ENCODE peak calls at places on chromosomes 6 and 20, in seven cellular contexts. Z is NCI-H1092; N is T-cell; V is OCI-LY7; R is activated CD4-positive, alpha-beta T cell treated with anti-CD3 and anti-CD28 coated beads for 36 hours; G is heart left ventricle; C is LoVo. L is an unnamed sample.
A peak's percentile ranks its signal among the peaks of the same experiment; 100 is the strongest.

GRCh38 chr20:59783020-59784010 is 150.1 kb downstream of the SYCP2 start:
- DNase-seq in Z (peak; percentile 41), N (peak; percentile 5), V (peak; percentile 50), R (peak; percentile 71), G (peak; percentile 51), C (peak; percentile 43), L (peak; percentile 13)

GRCh38 chr6:166026586-166027126 is 141.0 kb downstream of the TBXT start:
- DNase-seq in Z (no peak), N (no peak), V (no peak), R (no peak), G (peak; percentile 68), C (no peak), L (no peak)

GRCh38 chr20:44866703-44867335 is 18.7 kb upstream of the YWHAB start:
- DNase-seq in Z (no peak), N (no peak), V (no peak), R (no peak), G (no peak), C (no peak), L (no peak)

GRCh38 chr6:144064831-144065668 is 30.3 kb downstream of the SF3B5 start:
- DNase-seq in Z (no peak), N (no peak), V (peak; percentile 13), R (peak; percentile 51), G (no peak), C (peak; percentile 12), L (no peak)

GRCh38 chr6:35550437-35550836 is 37.7 kb upstream of the TULP1 start:
- DNase-seq in Z (no peak), N (no peak), V (no peak), R (no peak), G (no peak), C (no peak), L (no peak)

GRCh38 chr20:49601153-49601924 is 33.4 kb upstream of the PTGIS start:
- DNase-seq in Z (no peak), N (no peak), V (no peak), R (no peak), G (no peak), C (no peak), L (no peak)

GRCh38 chr6:166904101-166904746 is 52.1 kb downstream of the RNASET2 start:
- DNase-seq in Z (peak; percentile 81), N (no peak), V (no peak), R (no peak), G (no peak), C (no peak), L (no peak)

GRCh38 chr6:25694366-25694765 is 42.4 kb downstream of the SCGN start:
- DNase-seq in Z (no peak), N (no peak), V (no peak), R (no peak), G (no peak), C (no peak), L (no peak)

GRCh38 chr6:109662192-109662591 is 28.8 kb downstream of the AK9 start:
- DNase-seq in Z (no peak), N (no peak), V (no peak), R (no peak), G (no peak), C (no peak), L (no peak)

GRCh38 chr20:46715292-46715756 is 5.9 kb downstream of the SLC2A10 start:
- DNase-seq in Z (no peak), N (no peak), V (no peak), R (no peak), G (no peak), C (no peak), L (no peak)

GRCh38 chr6:14231546-14232280 is 114.1 kb downstream of the CD83 start:
- DNase-seq in Z (no peak), N (no peak), V (no peak), R (peak; percentile 54), G (no peak), C (no peak), L (no peak)

GRCh38 chr6:143744593-143745151 is 66.9 kb downstream of the PHACTR2 start:
- DNase-seq in Z (no peak), N (no peak), V (no peak), R (no peak), G (no peak), C (peak; percentile 82), L (no peak)

GRCh38 chr6:149686230-149686629 is 31.7 kb downstream of the LATS1 start:
- DNase-seq in Z (no peak), N (no peak), V (no peak), R (no peak), G (no peak), C (no peak), L (no peak)

GRCh38 chr6:41469951-41470340 is 76.2 kb upstream of the FOXP4 start:
- DNase-seq in Z (no peak), N (peak; percentile 18), V (no peak), R (peak; percentile 44), G (no peak), C (no peak), L (no peak)

GRCh38 chr20:10986586-10986985 is 312.8 kb upstream of the JAG1 start:
- DNase-seq in Z (no peak), N (no peak), V (no peak), R (no peak), G (no peak), C (no peak), L (no peak)

GRCh38 chr20:10051185-10051584 is 16.4 kb downstream of the ANKEF1 start:
- DNase-seq in Z (no peak), N (no peak), V (no peak), R (no peak), G (no peak), C (no peak), L (no peak)

GRCh38 chr20:56764671-56765070 is 135.6 kb downstream of the TFAP2C start:
- DNase-seq in Z (no peak), N (no peak), V (no peak), R (no peak), G (no peak), C (no peak), L (no peak)

GRCh38 chr6:165321555-165322145 is 12.2 kb upstream of the C6orf118 start:
- DNase-seq in Z (no peak), N (no peak), V (no peak), R (no peak), G (no peak), C (no peak), L (no peak)

GRCh38 chr6:138088307-138088744 is 18.9 kb downstream of the PERP start:
- DNase-seq in Z (no peak), N (no peak), V (no peak), R (no peak), G (no peak), C (peak; percentile 91), L (no peak)

GRCh38 chr6:52577778-52578473 is 1.1 kb upstream of the TRAM2 start:
- DNase-seq in Z (no peak), N (no peak), V (no peak), R (no peak), G (no peak), C (no peak), L (no peak)

GRCh38 chr6:32060966-32061655 is 22.9 kb downstream of the CYP21A2 start:
- DNase-seq in Z (no peak), N (no peak), V (no peak), R (no peak), G (no peak), C (no peak), L (no peak)

GRCh38 chr6:117605169-117605826 is 3.0 kb upstream of the GOPC start:
- DNase-seq in Z (peak; percentile 35), N (peak; percentile 40), V (peak; percentile 78), R (peak; percentile 64), G (peak; percentile 28), C (peak; percentile 55), L (peak; percentile 49)

GRCh38 chr6:54053893-54054391 is 57.3 kb upstream of the MLIP start:
- DNase-seq in Z (no peak), N (no peak), V (no peak), R (no peak), G (no peak), C (peak; percentile 51), L (no peak)

GRCh38 chr6:132929141-132929540 is 114.8 kb downstream of the RPS12 start:
- DNase-seq in Z (no peak), N (no peak), V (no peak), R (no peak), G (no peak), C (no peak), L (no peak)

GRCh38 chr6:139472341-139473038 is 98.0 kb upstream of the CITED2 start:
- DNase-seq in Z (no peak), N (no peak), V (no peak), R (no peak), G (no peak), C (no peak), L (no peak)